ENCODE peak calls at places on chromosome 18, in five cellular contexts. One of them, this sample, is unnamed.
A peak's percentile ranks its signal among the peaks of the same experiment; 100 is the strongest.

GRCh38 chr18:5414546-5414945 is 119.0 kb upstream of the ZBTB14 start:
- DNase-seq in spleen: no peak
- DNase-seq in HCT116: no peak
- DNase-seq in mesenchymal stem cell: no peak
- DNase-seq in fibroblast of pulmonary artery: no peak
- DNase-seq in this sample: no peak

GRCh38 chr18:61727241-61727640 is 165.6 kb downstream of the RNF152 start:
- DNase-seq in spleen: no peak
- DNase-seq in HCT116: no peak
- DNase-seq in mesenchymal stem cell: peak; percentile 17
- DNase-seq in fibroblast of pulmonary artery: no peak
- DNase-seq in this sample: no peak

GRCh38 chr18:55489742-55490055 is 98.3 kb downstream of the TCF4 start:
- DNase-seq in spleen: no peak
- DNase-seq in HCT116: no peak
- DNase-seq in mesenchymal stem cell: no peak
- DNase-seq in fibroblast of pulmonary artery: no peak
- DNase-seq in this sample: no peak

GRCh38 chr18:44725300-44726096 is 44.8 kb downstream of the SETBP1 start:
- DNase-seq in spleen: peak; percentile 85
- DNase-seq in HCT116: no peak
- DNase-seq in mesenchymal stem cell: peak; percentile 90
- DNase-seq in fibroblast of pulmonary artery: peak; percentile 68
- DNase-seq in this sample: no peak

GRCh38 chr18:21997207-21998143 is 171.9 kb upstream of the GATA6 start:
- DNase-seq in spleen: no peak
- DNase-seq in HCT116: peak; percentile 48
- DNase-seq in mesenchymal stem cell: peak; percentile 63
- DNase-seq in fibroblast of pulmonary artery: peak; percentile 66
- DNase-seq in this sample: no peak

GRCh38 chr18:63775166-63775730 is at the start of gene SERPINB7:
- DNase-seq in spleen: no peak
- DNase-seq in HCT116: peak; percentile 10
- DNase-seq in mesenchymal stem cell: peak; percentile 47
- DNase-seq in fibroblast of pulmonary artery: peak; percentile 33
- DNase-seq in this sample: peak; percentile 78

GRCh38 chr18:63617049-63617995 is 26.7 kb downstream of the SERPINB4 start:
- DNase-seq in spleen: no peak
- DNase-seq in HCT116: no peak
- DNase-seq in mesenchymal stem cell: no peak
- DNase-seq in fibroblast of pulmonary artery: no peak
- DNase-seq in this sample: no peak

GRCh38 chr18:57519668-57520424 is 66.7 kb downstream of the FECH start:
- DNase-seq in spleen: no peak
- DNase-seq in HCT116: no peak
- DNase-seq in mesenchymal stem cell: no peak
- DNase-seq in fibroblast of pulmonary artery: no peak
- DNase-seq in this sample: no peak

GRCh38 chr18:77069931-77070330 is 62.7 kb downstream of the MBP start:
- DNase-seq in spleen: no peak
- DNase-seq in HCT116: no peak
- DNase-seq in mesenchymal stem cell: no peak
- DNase-seq in fibroblast of pulmonary artery: no peak
- DNase-seq in this sample: no peak

GRCh38 chr18:63316612-63317555 is 2.7 kb downstream of the BCL2 start:
- DNase-seq in spleen: no peak
- DNase-seq in HCT116: no peak
- DNase-seq in mesenchymal stem cell: no peak
- DNase-seq in fibroblast of pulmonary artery: no peak
- DNase-seq in this sample: no peak

GRCh38 chr18:54942569-54942968 is 16.7 kb downstream of the CCDC68 start:
- DNase-seq in spleen: no peak
- DNase-seq in HCT116: no peak
- DNase-seq in mesenchymal stem cell: no peak
- DNase-seq in fibroblast of pulmonary artery: no peak
- DNase-seq in this sample: no peak

GRCh38 chr18:48866028-48866733 is 84.6 kb downstream of the SMAD7 start:
- DNase-seq in spleen: peak; percentile 41
- DNase-seq in HCT116: no peak
- DNase-seq in mesenchymal stem cell: no peak
- DNase-seq in fibroblast of pulmonary artery: peak; percentile 66
- DNase-seq in this sample: peak; percentile 41

GRCh38 chr18:48763714-48764100 is 187.1 kb downstream of the SMAD7 start:
- DNase-seq in spleen: no peak
- DNase-seq in HCT116: no peak
- DNase-seq in mesenchymal stem cell: no peak
- DNase-seq in fibroblast of pulmonary artery: no peak
- DNase-seq in this sample: no peak

GRCh38 chr18:73563345-73563744 is 584.3 kb downstream of the FBXO15 start:
- DNase-seq in spleen: no peak
- DNase-seq in HCT116: no peak
- DNase-seq in mesenchymal stem cell: no peak
- DNase-seq in fibroblast of pulmonary artery: peak; percentile 61
- DNase-seq in this sample: peak; percentile 62

GRCh38 chr18:28013064-28013463 is 163.9 kb downstream of the CDH2 start:
- DNase-seq in spleen: no peak
- DNase-seq in HCT116: no peak
- DNase-seq in mesenchymal stem cell: peak; percentile 18
- DNase-seq in fibroblast of pulmonary artery: peak; percentile 48
- DNase-seq in this sample: no peak

GRCh38 chr18:62324917-62325805 is at the start of gene TNFRSF11A:
- DNase-seq in spleen: peak; percentile 87
- DNase-seq in HCT116: no peak
- DNase-seq in mesenchymal stem cell: peak; percentile 4
- DNase-seq in fibroblast of pulmonary artery: no peak
- DNase-seq in this sample: no peak

GRCh38 chr18:74142251-74142650 is 5.4 kb downstream of the FBXO15 start:
- DNase-seq in spleen: no peak
- DNase-seq in HCT116: no peak
- DNase-seq in mesenchymal stem cell: no peak
- DNase-seq in fibroblast of pulmonary artery: no peak
- DNase-seq in this sample: no peak

GRCh38 chr18:56373601-56374000 is 264.8 kb downstream of the TXNL1 start:
- DNase-seq in spleen: no peak
- DNase-seq in HCT116: no peak
- DNase-seq in mesenchymal stem cell: no peak
- DNase-seq in fibroblast of pulmonary artery: no peak
- DNase-seq in this sample: no peak

GRCh38 chr18:44771572-44771956 is 90.9 kb downstream of the SETBP1 start:
- DNase-seq in spleen: no peak
- DNase-seq in HCT116: no peak
- DNase-seq in mesenchymal stem cell: no peak
- DNase-seq in fibroblast of pulmonary artery: no peak
- DNase-seq in this sample: no peak

GRCh38 chr18:6363216-6363615 is 51.5 kb downstream of the L3MBTL4 start:
- DNase-seq in spleen: no peak
- DNase-seq in HCT116: no peak
- DNase-seq in mesenchymal stem cell: no peak
- DNase-seq in fibroblast of pulmonary artery: no peak
- DNase-seq in this sample: no peak

GRCh38 chr18:36872329-36872728 is 43.4 kb downstream of the KIAA1328 start:
- DNase-seq in spleen: no peak
- DNase-seq in HCT116: no peak
- DNase-seq in mesenchymal stem cell: no peak
- DNase-seq in fibroblast of pulmonary artery: peak; percentile 3
- DNase-seq in this sample: no peak

GRCh38 chr18:57666818-57667497 is 45.3 kb upstream of the NARS1 start:
- DNase-seq in spleen: no peak
- DNase-seq in HCT116: no peak
- DNase-seq in mesenchymal stem cell: peak; percentile 49
- DNase-seq in fibroblast of pulmonary artery: peak; percentile 71
- DNase-seq in this sample: peak; percentile 67

GRCh38 chr18:11714244-11714918 is 25.3 kb downstream of the GNAL start:
- DNase-seq in spleen: no peak
- DNase-seq in HCT116: no peak
- DNase-seq in mesenchymal stem cell: no peak
- DNase-seq in fibroblast of pulmonary artery: no peak
- DNase-seq in this sample: no peak

GRCh38 chr18:57002627-57003026 is 144.3 kb upstream of the BOD1L2 start:
- DNase-seq in spleen: no peak
- DNase-seq in HCT116: no peak
- DNase-seq in mesenchymal stem cell: no peak
- DNase-seq in fibroblast of pulmonary artery: no peak
- DNase-seq in this sample: no peak

GRCh38 chr18:1976484-1976883 is 594.8 kb downstream of the METTL4 start:
- DNase-seq in spleen: no peak
- DNase-seq in HCT116: no peak
- DNase-seq in mesenchymal stem cell: no peak
- DNase-seq in fibroblast of pulmonary artery: no peak
- DNase-seq in this sample: no peak

GRCh38 chr18:68560128-68560527 is 154.8 kb downstream of the TMX3 start:
- DNase-seq in spleen: no peak
- DNase-seq in HCT116: no peak
- DNase-seq in mesenchymal stem cell: no peak
- DNase-seq in fibroblast of pulmonary artery: no peak
- DNase-seq in this sample: no peak

GRCh38 chr18:21684731-21685130 is 19.8 kb downstream of the ABHD3 start:
- DNase-seq in spleen: no peak
- DNase-seq in HCT116: no peak
- DNase-seq in mesenchymal stem cell: no peak
- DNase-seq in fibroblast of pulmonary artery: no peak
- DNase-seq in this sample: no peak

GRCh38 chr18:55243255-55243654 is 284.0 kb upstream of the CCDC68 start:
- DNase-seq in spleen: no peak
- DNase-seq in HCT116: no peak
- DNase-seq in mesenchymal stem cell: no peak
- DNase-seq in fibroblast of pulmonary artery: no peak
- DNase-seq in this sample: no peak

GRCh38 chr18:25111382-25112070 is 240.4 kb downstream of the ZNF521 start:
- DNase-seq in spleen: no peak
- DNase-seq in HCT116: no peak
- DNase-seq in mesenchymal stem cell: peak; percentile 60
- DNase-seq in fibroblast of pulmonary artery: no peak
- DNase-seq in this sample: no peak

GRCh38 chr18:48105317-48105716 is 174.9 kb upstream of the SMAD2 start:
- DNase-seq in spleen: no peak
- DNase-seq in HCT116: no peak
- DNase-seq in mesenchymal stem cell: no peak
- DNase-seq in fibroblast of pulmonary artery: no peak
- DNase-seq in this sample: no peak

GRCh38 chr18:27954226-27954625 is 222.7 kb downstream of the CDH2 start:
- DNase-seq in spleen: no peak
- DNase-seq in HCT116: no peak
- DNase-seq in mesenchymal stem cell: peak; percentile 59
- DNase-seq in fibroblast of pulmonary artery: peak; percentile 85
- DNase-seq in this sample: peak; percentile 88

GRCh38 chr18:13791181-13791580 is 32.8 kb upstream of the MC5R start:
- DNase-seq in spleen: no peak
- DNase-seq in HCT116: no peak
- DNase-seq in mesenchymal stem cell: no peak
- DNase-seq in fibroblast of pulmonary artery: peak; percentile 18
- DNase-seq in this sample: no peak

GRCh38 chr18:46333371-46334199 is 229.4 kb downstream of the HAUS1 start:
- DNase-seq in spleen: peak; percentile 80
- DNase-seq in HCT116: peak; percentile 22
- DNase-seq in mesenchymal stem cell: peak; percentile 10
- DNase-seq in fibroblast of pulmonary artery: no peak
- DNase-seq in this sample: no peak

GRCh38 chr18:70490008-70490933 is 201.4 kb downstream of the SOCS6 start:
- DNase-seq in spleen: no peak
- DNase-seq in HCT116: peak; percentile 48
- DNase-seq in mesenchymal stem cell: peak; percentile 56
- DNase-seq in fibroblast of pulmonary artery: peak; percentile 74
- DNase-seq in this sample: peak; percentile 43
- H3K4me3 ChIP-seq in spleen: no peak overlapping the region
- H3K4me3 ChIP-seq in HCT116: no peak overlapping the region
- H3K4me3 ChIP-seq in mesenchymal stem cell: no peak overlapping the region
- H3K4me3 ChIP-seq in fibroblast of pulmonary artery: peak overlapping the region; percentile 23
- H3K4me3 ChIP-seq in this sample: peak overlapping the region; percentile 23

DNA sequence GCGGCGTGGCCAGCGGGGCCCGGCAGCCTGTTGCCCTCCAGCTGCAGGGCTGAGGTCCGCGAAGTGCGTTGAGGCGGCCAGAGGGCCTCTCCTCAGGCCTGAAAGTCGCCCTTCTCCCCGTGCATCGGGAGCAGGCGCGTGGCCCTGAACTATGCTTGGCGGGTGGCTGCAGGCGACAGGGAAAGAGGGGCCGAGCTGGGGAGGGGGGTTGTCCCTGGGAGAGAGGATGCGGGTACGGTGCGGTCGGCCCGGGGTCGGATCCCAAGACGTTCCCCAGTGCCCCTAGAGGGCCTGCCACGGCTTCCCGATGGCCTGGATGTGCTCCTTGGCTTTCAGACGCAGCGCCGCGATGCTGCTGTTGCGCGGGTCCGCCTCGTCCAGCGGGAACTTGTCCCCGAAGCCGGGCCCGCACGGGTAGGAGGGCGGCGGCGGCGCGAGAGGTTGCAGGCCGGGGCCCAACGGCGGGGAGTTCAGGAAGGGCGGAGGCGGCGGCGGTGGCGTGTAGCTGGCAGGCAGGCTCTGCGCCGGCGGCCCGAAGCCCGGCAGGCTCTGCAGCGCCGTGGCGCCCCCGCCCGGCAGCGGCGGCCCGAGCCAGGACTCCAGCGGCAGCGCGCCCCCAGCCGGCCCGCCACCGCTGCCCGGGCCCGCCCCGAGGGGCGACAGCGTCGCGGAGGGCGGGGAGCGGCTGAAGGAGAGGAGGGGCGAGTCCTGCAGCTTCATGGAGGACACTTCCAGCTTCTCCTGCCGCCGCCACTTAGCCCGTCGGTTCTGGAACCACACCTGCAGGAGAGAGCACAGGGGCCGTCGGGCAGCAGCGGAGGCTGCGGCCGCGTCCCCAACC is 4.3 kb downstream of the RAX start:
- DNase-seq in spleen: peak; percentile 75
- DNase-seq in HCT116: no peak
- DNase-seq in mesenchymal stem cell: peak; percentile 18
- DNase-seq in fibroblast of pulmonary artery: peak; percentile 27
- DNase-seq in this sample: no peak
- H3K4me3 ChIP-seq in spleen: peak overlapping the region; percentile 61
- H3K4me3 ChIP-seq in HCT116: peak overlapping the region; percentile 51
- H3K4me3 ChIP-seq in mesenchymal stem cell: peak overlapping the region; percentile 43
- H3K4me3 ChIP-seq in fibroblast of pulmonary artery: no peak overlapping the region
- H3K4me3 ChIP-seq in this sample: peak overlapping the region; percentile 25

GRCh38 chr18:3250237-3251107 is 2.9 kb downstream of the MYL12A start:
- DNase-seq in spleen: no peak
- DNase-seq in HCT116: no peak
- DNase-seq in mesenchymal stem cell: peak; percentile 69
- DNase-seq in fibroblast of pulmonary artery: peak; percentile 83
- DNase-seq in this sample: peak; percentile 33
- H3K4me3 ChIP-seq in spleen: peak overlapping the region; percentile 88
- H3K4me3 ChIP-seq in HCT116: peak overlapping the region; percentile 40
- H3K4me3 ChIP-seq in mesenchymal stem cell: no peak overlapping the region
- H3K4me3 ChIP-seq in fibroblast of pulmonary artery: peak overlapping the region; percentile 91
- H3K4me3 ChIP-seq in this sample: peak overlapping the region; percentile 17

DNA sequence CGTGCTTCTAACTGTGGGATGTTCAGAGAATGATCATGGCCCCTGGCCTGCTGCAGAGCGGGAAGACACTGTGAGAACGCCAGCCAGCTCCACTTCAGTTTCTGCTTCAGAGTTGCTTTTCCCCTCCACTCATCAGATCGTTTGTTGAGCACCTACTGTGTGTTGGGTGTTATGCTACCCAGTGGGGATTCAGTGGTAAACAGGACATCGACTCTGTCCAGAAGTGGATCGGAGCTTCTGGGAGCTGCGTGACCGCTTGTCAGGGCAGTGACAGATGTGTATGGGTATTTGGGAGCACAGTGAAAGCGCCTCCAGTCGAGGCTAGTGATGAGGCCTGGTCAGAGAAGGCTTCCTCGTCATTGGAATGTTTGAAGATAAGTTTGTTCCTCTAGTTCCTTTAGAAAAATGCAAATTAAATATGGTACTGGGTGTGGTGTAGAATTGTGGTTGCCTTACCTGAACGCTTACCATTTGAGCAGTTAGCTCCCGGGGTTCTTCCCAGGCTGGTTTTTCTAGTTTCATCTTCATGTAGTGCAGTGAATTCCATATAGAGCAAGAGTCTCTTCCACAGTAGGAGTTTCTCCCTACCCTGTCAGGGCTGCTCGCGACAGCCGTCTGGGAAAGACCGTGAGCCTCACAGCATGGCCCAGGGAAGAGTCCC is 2.8 kb downstream of the RAB12 start:
- DNase-seq in spleen: no peak
- DNase-seq in HCT116: no peak
- DNase-seq in mesenchymal stem cell: no peak
- DNase-seq in fibroblast of pulmonary artery: no peak
- DNase-seq in this sample: no peak
- H3K4me3 ChIP-seq in spleen: peak overlapping the region; percentile 92
- H3K4me3 ChIP-seq in HCT116: no peak overlapping the region
- H3K4me3 ChIP-seq in mesenchymal stem cell: no peak overlapping the region
- H3K4me3 ChIP-seq in fibroblast of pulmonary artery: no peak overlapping the region
- H3K4me3 ChIP-seq in this sample: no peak overlapping the region

This sample was measured in skeletal muscle cell.